ENCODE peak calls at places on chromosomes 6 and 20, in six cellular contexts. T is A549; F is Peyer's patch; K is GM12865; J is mesendoderm; Q is CD4-positive, CD25-positive, alpha-beta regulatory T cell. G is an unnamed sample.
A peak's percentile ranks its signal among the peaks of the same experiment; 100 is the strongest.

GRCh38 chr6:111087871-111088667 is 766 bp downstream of the SLC16A10 start:
- DNase-seq in Q (peak; percentile 80), K (peak; percentile 24), T (no peak), J (peak; percentile 52), F (peak; percentile 53), G (peak; percentile 5)

GRCh38 chr6:125639621-125640020 is 109.8 kb upstream of the HEY2 start:
- DNase-seq in K (no peak), T (no peak), J (peak; percentile 40), Q (no peak), F (no peak), G (peak; percentile 88)

GRCh38 chr6:75986935-75987334 is 85.5 kb downstream of the IMPG1 start:
- DNase-seq in Q (no peak), J (no peak), K (no peak), F (no peak), T (no peak), G (no peak)

GRCh38 chr6:49856282-49856681 is 10.1 kb downstream of the CRISP1 start:
- DNase-seq in F (no peak), T (no peak), K (no peak), Q (no peak), J (no peak), G (peak; percentile 36)

GRCh38 chr6:126607281-126607680 is 267.4 kb downstream of the CENPW start:
- DNase-seq in Q (no peak), K (no peak), F (no peak), J (no peak), T (no peak), G (no peak)

GRCh38 chr20:37627060-37627766 is 66.6 kb upstream of the CTNNBL1 start:
- DNase-seq in K (peak; percentile 63), J (peak; percentile 72), Q (no peak), F (no peak), T (peak; percentile 48), G (peak; percentile 67)

GRCh38 chr6:149831380-149831820 is 32.8 kb downstream of the LRP11 start:
- DNase-seq in K (no peak), F (no peak), Q (no peak), J (no peak), T (no peak), G (no peak)

GRCh38 chr20:17569616-17570346 is at the start of gene DSTN:
- DNase-seq in J (peak; percentile 99), F (peak; percentile 96), Q (peak; percentile 87), T (peak; percentile 99), K (peak; percentile 89), G (peak; percentile 96)

GRCh38 chr20:50340586-50340985 is 150.0 kb downstream of the CEBPB start:
- DNase-seq in T (no peak), J (no peak), K (no peak), Q (no peak), F (no peak), G (no peak)

GRCh38 chr20:57977588-57977987 is 250.9 kb downstream of the ANKRD60 start:
- DNase-seq in Q (no peak), F (no peak), T (no peak), K (no peak), J (no peak), G (no peak)

GRCh38 chr6:27902335-27903314 is 9.6 kb downstream of the OR2B2 start:
- DNase-seq in Q (peak; percentile 92), T (peak; percentile 77), J (peak; percentile 84), F (peak; percentile 73), K (peak; percentile 84), G (peak; percentile 73)

GRCh38 chr6:25311251-25311910 is 32.2 kb downstream of the CARMIL1 start:
- DNase-seq in T (peak; percentile 46), J (peak; percentile 63), F (no peak), Q (no peak), K (no peak), G (peak; percentile 75)

GRCh38 chr20:54029176-54029575 is 41.2 kb downstream of the BCAS1 start:
- DNase-seq in K (no peak), Q (no peak), T (no peak), J (no peak), F (no peak), G (no peak)

GRCh38 chr6:3336859-3337515 is 78.2 kb downstream of the PSMG4 start:
- DNase-seq in F (no peak), Q (no peak), T (no peak), J (no peak), K (no peak), G (no peak)

GRCh38 chr6:53326372-53327016 is 22.3 kb downstream of the ELOVL5 start:
- DNase-seq in J (peak; percentile 91), K (no peak), Q (no peak), F (no peak), T (peak; percentile 76), G (peak; percentile 99)

GRCh38 chr6:101818056-101818455 is 424.5 kb downstream of the GRIK2 start:
- DNase-seq in T (no peak), J (no peak), F (no peak), Q (no peak), K (no peak), G (peak; percentile 9)

GRCh38 chr6:11527274-11527870 is 10.2 kb upstream of the TMEM170B start:
- DNase-seq in J (no peak), F (no peak), T (no peak), K (no peak), Q (no peak), G (peak; percentile 61)

GRCh38 chr6:6560909-6561308 is 27.6 kb upstream of the LY86 start:
- DNase-seq in Q (no peak), T (no peak), J (peak; percentile 21), K (no peak), F (no peak), G (no peak)

GRCh38 chr20:49768204-49769124 is 44.2 kb upstream of the SLC9A8 start:
- DNase-seq in Q (peak; percentile 46), K (peak; percentile 55), F (no peak), T (peak; percentile 98), J (peak; percentile 79), G (peak; percentile 97)

GRCh38 chr6:118485601-118486550 is 62.2 kb upstream of the PLN start:
- DNase-seq in F (no peak), J (no peak), T (no peak), Q (no peak), K (peak; percentile 55), G (no peak)

GRCh38 chr6:167047554-167047953 is 48.4 kb downstream of the CEP43 start:
- DNase-seq in K (peak; percentile 86), F (no peak), T (no peak), J (no peak), Q (peak; percentile 49), G (no peak)

GRCh38 chr6:27894839-27895762 is 17.1 kb downstream of the OR2B2 start:
- DNase-seq in T (peak; percentile 83), K (peak; percentile 88), Q (peak; percentile 80), F (no peak), J (peak; percentile 94), G (peak; percentile 83)

GRCh38 chr6:148973809-148974208 is 227.0 kb downstream of the UST start:
- DNase-seq in Q (no peak), J (peak; percentile 56), F (no peak), T (peak; percentile 32), K (no peak), G (peak; percentile 36)

GRCh38 chr6:108616544-108616943 is 55.8 kb downstream of the FOXO3 start:
- DNase-seq in Q (no peak), F (no peak), J (no peak), T (no peak), K (no peak), G (peak; percentile 18)

DNA sequence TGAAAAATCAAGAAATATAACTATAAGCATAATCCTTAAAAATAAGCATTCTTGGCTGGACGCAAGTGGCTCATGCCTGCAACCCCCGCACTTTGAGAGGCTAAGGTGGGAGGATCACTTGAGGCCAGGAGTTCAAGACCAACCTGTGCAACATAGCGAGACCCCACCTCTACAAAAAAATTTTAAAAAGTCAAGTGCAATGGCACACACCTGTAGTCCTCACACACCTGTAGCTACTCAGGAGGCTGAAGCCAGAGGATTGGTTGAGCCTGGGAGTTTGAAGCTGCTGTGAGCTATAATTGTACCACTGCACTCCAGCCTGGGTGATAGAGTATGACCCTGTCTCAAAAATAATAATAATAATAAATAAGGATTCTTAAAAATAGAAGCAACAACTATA is 109.0 kb downstream of the KHDC1L start:
- DNase-seq in K (no peak), T (no peak), J (no peak), F (no peak), Q (no peak), G (no peak)
- H3K4me3 ChIP-seq in K (no peak overlapping the region), T (no peak overlapping the region), J (no peak overlapping the region), F (no peak overlapping the region), Q (no peak overlapping the region), G (no peak overlapping the region)

DNA sequence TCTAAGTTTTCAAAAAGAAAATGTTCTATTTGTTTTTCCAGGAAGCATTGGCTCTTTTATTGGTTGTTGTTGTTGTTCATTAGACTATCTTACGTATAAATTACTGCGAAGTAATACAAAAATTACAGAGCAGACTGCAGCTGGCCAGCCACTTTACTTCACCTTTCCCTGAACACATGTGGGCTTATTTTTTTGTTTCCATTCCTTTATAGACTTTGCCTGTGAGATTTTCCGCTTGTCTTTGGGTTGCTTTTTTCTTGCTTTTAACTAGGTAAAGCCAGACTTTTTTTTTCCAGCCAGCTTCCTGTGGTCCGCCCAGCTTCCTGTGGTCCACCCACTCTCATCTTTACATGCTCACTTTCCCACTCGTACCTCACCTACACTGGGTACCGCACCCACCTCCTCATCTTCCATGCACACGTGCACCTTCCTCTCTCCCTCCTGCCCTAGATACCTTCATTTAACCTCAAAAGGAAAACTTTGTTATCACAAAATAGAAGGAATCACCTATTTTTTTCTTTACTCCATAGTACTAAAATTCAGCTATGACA is 79.0 kb downstream of the IPCEF1 start:
- DNase-seq in Q (no peak), J (no peak), K (no peak), F (no peak), T (no peak), G (no peak)
- H3K4me3 ChIP-seq in Q (peak overlapping the region; percentile 84), J (no peak overlapping the region), K (no peak overlapping the region), F (peak overlapping the region; percentile 24), T (peak overlapping the region; percentile 28), G (no peak overlapping the region)

GRCh38 chr6:142958343-142958742 is 13.4 kb upstream of the HIVEP2 start:
- DNase-seq in Q (no peak), T (no peak), F (no peak), K (no peak), J (no peak), G (no peak)

GRCh38 chr6:142954844-142955243 is 9.9 kb upstream of the HIVEP2 start:
- DNase-seq in F (no peak), Q (no peak), K (peak; percentile 42), T (no peak), J (no peak), G (no peak)

GRCh38 chr6:142953373-142954273 is 8.6 kb upstream of the HIVEP2 start:
- DNase-seq in K (no peak), J (no peak), T (no peak), F (no peak), Q (peak; percentile 45), G (no peak)

GRCh38 chr6:142960098-142960497 is 15.1 kb upstream of the HIVEP2 start:
- DNase-seq in Q (no peak), T (no peak), F (no peak), J (no peak), K (no peak), G (peak; percentile 13)

DNA sequence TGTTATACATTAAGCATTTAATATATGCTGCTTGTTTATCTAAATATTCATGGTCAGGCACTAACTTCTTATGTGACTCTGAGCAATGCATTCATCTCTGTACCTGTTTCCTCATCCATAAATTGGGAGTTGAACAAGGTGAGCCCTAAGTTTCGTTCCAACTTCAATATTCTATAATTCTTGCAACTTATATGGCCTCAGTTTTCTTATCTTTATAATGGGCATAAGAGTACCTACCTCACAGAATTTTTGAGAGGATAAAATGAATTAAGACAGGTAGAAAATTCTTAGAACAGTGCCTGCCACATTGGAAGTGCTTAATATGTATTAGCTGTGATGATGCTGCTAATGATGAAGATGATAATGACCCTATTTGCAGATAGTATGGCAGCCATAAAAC is 11.8 kb upstream of the HIVEP2 start:
- DNase-seq in J (no peak), Q (no peak), K (no peak), F (no peak), T (no peak), G (no peak)
- H3K4me3 ChIP-seq in J (no peak overlapping the region), Q (no peak overlapping the region), K (no peak overlapping the region), F (no peak overlapping the region), T (no peak overlapping the region), G (no peak overlapping the region)

GRCh38 chr6:35320031-35320410 is 22.3 kb upstream of the PPARD start:
- DNase-seq in F (no peak), T (no peak), J (no peak), Q (no peak), K (no peak), G (no peak)
- H3K4me3 ChIP-seq in F (no peak overlapping the region), T (no peak overlapping the region), J (no peak overlapping the region), Q (no peak overlapping the region), K (no peak overlapping the region), G (no peak overlapping the region)

G was measured in epithelial cell of esophagus.